ENCODE peak calls at places on chromosomes 16 and 17, in eight cellular contexts. B, F, N, V, R, D, A and M are unnamed samples.

GRCh38 chr16:77660311-77660710 is 62.0 kb upstream of the NUDT7 start:
- DNase-seq in N (peak; percentile 55), F (no peak), B (peak; percentile 33), A (peak; percentile 56), D (no peak), V (peak; percentile 74), R (no peak), M (no peak)

GRCh38 chr16:55393976-55394375 is 70.0 kb downstream of the IRX6 start:
- DNase-seq in D (no peak), R (no peak), A (no peak), B (no peak), N (no peak), F (no peak), V (no peak), M (no peak)

GRCh38 chr17:79939755-79940154 is 95.9 kb downstream of the TBC1D16 start:
- DNase-seq in V (no peak), R (no peak), A (no peak), D (no peak), B (no peak), F (no peak), N (no peak), M (no peak)

GRCh38 chr17:73430848-73431247 is 119.0 kb upstream of the CDC42EP4 start:
- DNase-seq in R (no peak), N (peak; percentile 58), F (no peak), B (no peak), A (no peak), D (no peak), V (no peak), M (no peak)

GRCh38 chr17:30376621-30377452 is 1.9 kb upstream of the CPD start:
- DNase-seq in V (no peak), A (peak; percentile 34), R (peak; percentile 20), F (no peak), N (peak; percentile 96), B (no peak), D (no peak), M (no peak)

GRCh38 chr17:81890447-81891302 is 711 bp downstream of the ALYREF start:
- DNase-seq in V (peak; percentile 42), F (no peak), B (no peak), R (no peak), D (peak; percentile 62), A (peak; percentile 31), N (no peak), M (no peak)

GRCh38 chr17:63960430-63960829 is 12.3 kb downstream of the SCN4A start:
- DNase-seq in B (no peak), V (peak; percentile 30), D (no peak), N (no peak), A (no peak), F (no peak), R (no peak), M (no peak)

GRCh38 chr16:69741519-69741918 is 13.2 kb downstream of the NOB1 start:
- DNase-seq in N (no peak), D (no peak), A (no peak), B (no peak), R (no peak), F (no peak), V (no peak), M (no peak)

GRCh38 chr17:51000835-51001638 is 119.6 kb downstream of the SPAG9 start:
- DNase-seq in D (no peak), B (peak; percentile 62), F (no peak), R (no peak), N (peak; percentile 77), V (peak; percentile 84), A (peak; percentile 73), M (no peak)

GRCh38 chr17:40555296-40556190 is 9.7 kb downstream of the CCR7 start:
- DNase-seq in F (no peak), D (peak; percentile 47), A (no peak), N (no peak), R (peak; percentile 13), V (no peak), B (no peak), M (no peak)

GRCh38 chr17:53796642-53797041 is 26.1 kb upstream of the KIF2B start:
- DNase-seq in D (no peak), R (no peak), B (no peak), N (no peak), F (no peak), A (no peak), V (no peak), M (no peak)

GRCh38 chr17:57574040-57574513 is 171.0 kb downstream of the CCDC182 start:
- DNase-seq in D (peak; percentile 86), A (no peak), N (no peak), F (no peak), R (peak; percentile 62), V (no peak), B (no peak), M (no peak)

GRCh38 chr16:14172200-14172805 is 101.2 kb downstream of the MRTFB start:
- DNase-seq in D (no peak), R (no peak), V (no peak), B (no peak), N (no peak), F (no peak), A (no peak), M (no peak)

GRCh38 chr16:68676113-68676860 is 31.2 kb downstream of the CDH3 start:
- DNase-seq in R (no peak), A (no peak), V (no peak), N (no peak), F (no peak), D (no peak), B (no peak), M (no peak)

GRCh38 chr17:7041607-7042506 is 2.0 kb downstream of the SLC16A11 start:
- DNase-seq in F (no peak), A (no peak), D (no peak), N (peak; percentile 38), B (no peak), V (peak; percentile 64), R (no peak), M (no peak)

GRCh38 chr17:31433091-31433790 is 41.8 kb downstream of the RAB11FIP4 start:
- DNase-seq in N (no peak), D (no peak), A (no peak), B (no peak), R (no peak), V (no peak), F (no peak), M (no peak)

GRCh38 chr17:79843475-79843916 is 4.3 kb upstream of the CBX4 start:
- DNase-seq in B (no peak), F (peak; percentile 42), V (no peak), R (no peak), D (no peak), N (no peak), A (no peak), M (no peak)

GRCh38 chr16:11224096-11224893 is 31.7 kb downstream of the SOCS1 start:
- DNase-seq in N (no peak), D (peak; percentile 89), B (no peak), F (no peak), A (peak; percentile 38), V (peak; percentile 47), R (peak; percentile 41), M (no peak)

GRCh38 chr16:11674818-11675560 is 6.7 kb downstream of the SNN start:
- DNase-seq in D (no peak), R (no peak), B (no peak), A (no peak), V (peak; percentile 30), N (peak; percentile 33), F (peak; percentile 47), M (no peak)

GRCh38 chr16:13997526-13997925 is 73.6 kb upstream of the MRTFB start:
- DNase-seq in N (no peak), B (no peak), V (no peak), A (no peak), R (no peak), D (peak; percentile 44), F (no peak), M (no peak)

GRCh38 chr17:5915337-5915736 is 154.8 kb upstream of the WSCD1 start:
- DNase-seq in F (no peak), B (no peak), D (no peak), A (no peak), R (no peak), N (no peak), V (no peak), M (no peak)

GRCh38 chr17:28827672-28828071 is 14.9 kb downstream of the FAM222B start:
- DNase-seq in A (no peak), D (no peak), F (no peak), N (no peak), B (no peak), V (no peak), R (no peak), M (no peak)

GRCh38 chr17:7887038-7887481 is 1.5 kb upstream of the CHD3 start:
- DNase-seq in N (no peak), B (no peak), D (no peak), R (no peak), A (peak; percentile 42), V (peak; percentile 42), F (no peak), M (no peak)

GRCh38 chr17:60695960-60696359 is 18.3 kb downstream of the BCAS3 start:
- DNase-seq in V (no peak), D (no peak), F (no peak), R (no peak), B (no peak), A (no peak), N (no peak), M (no peak)

GRCh38 chr16:9969580-9969979 is 212.6 kb downstream of the GRIN2A start:
- DNase-seq in V (no peak), D (no peak), A (no peak), F (no peak), R (no peak), N (no peak), B (no peak), M (no peak)

GRCh38 chr17:60323754-60324153 is 68.2 kb downstream of the USP32 start:
- DNase-seq in A (no peak), V (no peak), N (no peak), R (no peak), B (no peak), D (no peak), F (no peak), M (no peak)

GRCh38 chr17:69539781-69540319 is 125.4 kb downstream of the MAP2K6 start:
- DNase-seq in A (no peak), R (no peak), V (no peak), B (no peak), D (no peak), F (no peak), N (peak; percentile 25), M (no peak)

GRCh38 chr17:76145231-76146052 is 4.4 kb upstream of the FOXJ1 start:
- DNase-seq in B (no peak), F (no peak), R (no peak), A (peak; percentile 49), V (peak; percentile 48), D (no peak), N (peak; percentile 21), M (no peak)
- H3K27ac ChIP-seq in B (no peak overlapping the region), F (no peak overlapping the region), R (no peak overlapping the region), A (no peak overlapping the region), V (no peak overlapping the region), D (no peak overlapping the region), N (peak overlapping the region; percentile 33), M (peak overlapping the region; percentile 11)

GRCh38 chr17:67517335-67517734 is 140.3 kb downstream of the PITPNC1 start:
- DNase-seq in F (no peak), N (no peak), R (no peak), V (no peak), A (no peak), D (no peak), B (no peak), M (no peak)
- TF ChIP-seq CTCF in F (no peak), N (no peak), R (no peak), V (no peak), A (no peak), D (no peak), B (no peak), M (no peak)

GRCh38 chr16:67456383-67457140 is 24.4 kb downstream of the ATP6V0D1 start:
- DNase-seq in N (peak; percentile 33), V (peak; percentile 74), A (no peak), D (peak; percentile 86), F (peak; percentile 75), R (peak; percentile 82), B (peak; percentile 58), M (no peak)
- H3K4me1 ChIP-seq in N (peaks cover 4% of the 10 kb centered on the region), V (no peaks in the 10 kb centered on the region), A (peaks cover 20% of the 10 kb centered on the region), D (peaks cover 34% of the 10 kb centered on the region), F (peaks cover 67% of the 10 kb centered on the region), R (peaks cover 38% of the 10 kb centered on the region), B (peaks cover 11% of the 10 kb centered on the region), M (peaks cover 76% of the 10 kb centered on the region)

GRCh38 chr17:77408284-77408683 is 267.5 kb downstream of the SEC14L1 start:
- DNase-seq in F (no peak), V (no peak), B (no peak), D (no peak), A (no peak), N (no peak), R (peak; percentile 73), M (no peak)
- H3K27ac ChIP-seq in F (no peak overlapping the region), V (no peak overlapping the region), B (peak overlapping the region; percentile 8), D (peak overlapping the region; percentile 88), A (peak overlapping the region; percentile 60), N (no peak overlapping the region), R (peak overlapping the region; percentile 90), M (peak overlapping the region; percentile 90)